ENCODE peak calls at places on chromosomes 1 and 21, in five cellular contexts. One of them, this sample, is unnamed.

GRCh38 chr1:5746611-5747427 is 245.4 kb downstream of the NPHP4 start:
- DNase-seq in IMR-90: no peak
- DNase-seq in astrocyte: no peak
- DNase-seq in H9: no peak
- DNase-seq in fibroblast of lung: no peak
- DNase-seq in this sample: no peak

GRCh38 chr1:30617161-30617560 is 106.2 kb downstream of the MATN1 start:
- DNase-seq in IMR-90: no peak
- DNase-seq in astrocyte: no peak
- DNase-seq in H9: no peak
- DNase-seq in fibroblast of lung: no peak
- DNase-seq in this sample: no peak

GRCh38 chr1:36204347-36204909 is 19.8 kb upstream of the THRAP3 start:
- DNase-seq in IMR-90: no peak
- DNase-seq in astrocyte: no peak
- DNase-seq in H9: no peak
- DNase-seq in fibroblast of lung: peak
- DNase-seq in this sample: no peak

GRCh38 chr21:37557261-37557950 is 190.8 kb downstream of the DYRK1A start:
- DNase-seq in IMR-90: no peak
- DNase-seq in astrocyte: no peak
- DNase-seq in H9: no peak
- DNase-seq in fibroblast of lung: no peak
- DNase-seq in this sample: no peak

GRCh38 chr1:228795578-228795977 is 60.3 kb downstream of the RHOU start:
- DNase-seq in IMR-90: no peak
- DNase-seq in astrocyte: no peak
- DNase-seq in H9: no peak
- DNase-seq in fibroblast of lung: no peak
- DNase-seq in this sample: no peak

GRCh38 chr1:36217667-36218066 is 6.6 kb upstream of the THRAP3 start:
- DNase-seq in IMR-90: peak
- DNase-seq in astrocyte: no peak
- DNase-seq in H9: no peak
- DNase-seq in fibroblast of lung: peak
- DNase-seq in this sample: no peak

GRCh38 chr1:89523597-89524368 is 846 bp upstream of the LRRC8B start:
- DNase-seq in IMR-90: peak
- DNase-seq in astrocyte: peak
- DNase-seq in H9: peak
- DNase-seq in fibroblast of lung: peak
- DNase-seq in this sample: peak

GRCh38 chr21:42581676-42582371 is 68.2 kb downstream of the SLC37A1 start:
- DNase-seq in IMR-90: no peak
- DNase-seq in astrocyte: no peak
- DNase-seq in H9: no peak
- DNase-seq in fibroblast of lung: no peak
- DNase-seq in this sample: no peak

GRCh38 chr21:42781150-42781980 is 98.0 kb downstream of the WDR4 start:
- DNase-seq in IMR-90: no peak
- DNase-seq in astrocyte: no peak
- DNase-seq in H9: peak
- DNase-seq in fibroblast of lung: no peak
- DNase-seq in this sample: no peak

GRCh38 chr1:169148472-169149252 is 42.2 kb downstream of the ATP1B1 start:
- DNase-seq in IMR-90: no peak
- DNase-seq in astrocyte: no peak
- DNase-seq in H9: no peak
- DNase-seq in fibroblast of lung: peak
- DNase-seq in this sample: no peak

DNA sequence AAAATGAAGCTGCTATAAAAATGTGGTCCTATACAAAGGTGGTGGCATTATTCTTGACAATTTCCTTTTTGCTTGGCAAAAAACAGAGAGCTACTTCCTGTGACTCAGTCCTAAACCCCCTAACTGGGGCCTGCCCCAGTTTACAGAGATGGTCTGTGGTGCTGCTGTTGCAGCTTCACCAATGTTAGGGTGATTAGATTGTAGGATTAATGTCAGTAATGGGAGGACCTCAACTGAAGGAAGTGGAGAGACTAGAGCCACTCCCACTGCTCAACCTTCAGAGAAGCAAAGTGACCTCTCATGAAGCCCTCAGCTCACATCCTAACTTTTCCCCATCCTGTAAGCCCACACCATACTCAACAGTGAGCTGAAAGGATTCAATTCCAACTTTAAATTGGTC is 3.6 kb downstream of the S100A6 start:
- DNase-seq in IMR-90: no peak
- DNase-seq in astrocyte: no peak
- DNase-seq in H9: no peak
- DNase-seq in fibroblast of lung: no peak
- DNase-seq in this sample: no peak
- H2AFZ ChIP-seq in IMR-90: peak
- H2AFZ ChIP-seq in astrocyte: no peak
- H2AFZ ChIP-seq in H9: no peak
- H2AFZ ChIP-seq in fibroblast of lung: no peak
- H2AFZ ChIP-seq in this sample: no peak

GRCh38 chr1:6923012-6923805 is 138.0 kb downstream of the CAMTA1 start:
- DNase-seq in IMR-90: no peak
- DNase-seq in astrocyte: no peak
- DNase-seq in H9: no peak
- DNase-seq in fibroblast of lung: no peak
- DNase-seq in this sample: no peak
- H2AFZ ChIP-seq in IMR-90: no peak
- H2AFZ ChIP-seq in astrocyte: no peak
- H2AFZ ChIP-seq in H9: no peak
- H2AFZ ChIP-seq in fibroblast of lung: no peak
- H2AFZ ChIP-seq in this sample: no peak

GRCh38 chr1:25971882-25972180 is 26.0 kb downstream of the PAFAH2 start:
- DNase-seq in IMR-90: no peak
- DNase-seq in astrocyte: no peak
- DNase-seq in H9: no peak
- DNase-seq in fibroblast of lung: no peak
- DNase-seq in this sample: no peak
- H2AFZ ChIP-seq in IMR-90: no peak
- H2AFZ ChIP-seq in astrocyte: no peak
- H2AFZ ChIP-seq in H9: no peak
- H2AFZ ChIP-seq in fibroblast of lung: no peak
- H2AFZ ChIP-seq in this sample: no peak

GRCh38 chr1:114113801-114114750 is 39.6 kb downstream of the SYT6 start:
- DNase-seq in IMR-90: peak
- DNase-seq in astrocyte: peak
- DNase-seq in H9: no peak
- DNase-seq in fibroblast of lung: no peak
- DNase-seq in this sample: no peak

GRCh38 chr1:114112775-114113174 is 40.9 kb downstream of the SYT6 start:
- DNase-seq in IMR-90: no peak
- DNase-seq in astrocyte: no peak
- DNase-seq in H9: no peak
- DNase-seq in fibroblast of lung: no peak
- DNase-seq in this sample: no peak

GRCh38 chr1:114111731-114112661 is 41.7 kb downstream of the SYT6 start:
- DNase-seq in IMR-90: no peak
- DNase-seq in astrocyte: no peak
- DNase-seq in H9: no peak
- DNase-seq in fibroblast of lung: no peak
- DNase-seq in this sample: no peak

GRCh38 chr1:114116086-114116485 is 37.6 kb downstream of the SYT6 start:
- DNase-seq in IMR-90: no peak
- DNase-seq in astrocyte: no peak
- DNase-seq in H9: no peak
- DNase-seq in fibroblast of lung: no peak
- DNase-seq in this sample: no peak

DNA sequence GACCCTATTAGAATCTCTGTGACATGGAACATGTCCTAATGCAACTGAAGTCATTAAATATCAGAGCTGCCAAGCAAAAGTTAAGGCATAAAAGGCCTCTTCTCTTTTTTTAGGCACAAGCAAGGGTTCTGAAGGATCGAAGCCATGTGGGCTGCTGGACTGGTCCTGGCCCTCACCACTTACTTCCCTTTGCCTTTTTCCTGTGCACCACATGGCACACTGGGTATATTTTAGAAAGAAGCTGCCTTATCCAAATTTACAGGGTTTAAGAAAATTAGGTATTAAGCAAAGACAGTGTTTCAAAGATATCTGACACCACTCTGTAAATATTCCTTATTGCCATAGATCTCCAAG is 38.9 kb downstream of the SYT6 start:
- DNase-seq in IMR-90: no peak
- DNase-seq in astrocyte: no peak
- DNase-seq in H9: no peak
- DNase-seq in fibroblast of lung: no peak
- DNase-seq in this sample: no peak
- H2AFZ ChIP-seq in IMR-90: no peak
- H2AFZ ChIP-seq in astrocyte: no peak
- H2AFZ ChIP-seq in H9: no peak
- H2AFZ ChIP-seq in fibroblast of lung: no peak
- H2AFZ ChIP-seq in this sample: no peak

GRCh38 chr1:100132566-100133477 is at the start of the genes SASS6 and TRMT13:
- DNase-seq in IMR-90: peak
- DNase-seq in astrocyte: peak
- DNase-seq in H9: peak
- DNase-seq in fibroblast of lung: peak
- DNase-seq in this sample: peak

GRCh38 chr1:100122177-100122576 is 10.6 kb downstream of the SASS6 start:
- DNase-seq in IMR-90: no peak
- DNase-seq in astrocyte: no peak
- DNase-seq in H9: no peak
- DNase-seq in fibroblast of lung: no peak
- DNase-seq in this sample: no peak

GRCh38 chr1:100131623-100132022 is 1.1 kb downstream of the SASS6 start:
- DNase-seq in IMR-90: no peak
- DNase-seq in astrocyte: no peak
- DNase-seq in H9: no peak
- DNase-seq in fibroblast of lung: no peak
- DNase-seq in this sample: no peak

GRCh38 chr1:100130552-100131077 is 2.1 kb downstream of the SASS6 start:
- DNase-seq in IMR-90: peak
- DNase-seq in astrocyte: no peak
- DNase-seq in H9: no peak
- DNase-seq in fibroblast of lung: peak
- DNase-seq in this sample: no peak

DNA sequence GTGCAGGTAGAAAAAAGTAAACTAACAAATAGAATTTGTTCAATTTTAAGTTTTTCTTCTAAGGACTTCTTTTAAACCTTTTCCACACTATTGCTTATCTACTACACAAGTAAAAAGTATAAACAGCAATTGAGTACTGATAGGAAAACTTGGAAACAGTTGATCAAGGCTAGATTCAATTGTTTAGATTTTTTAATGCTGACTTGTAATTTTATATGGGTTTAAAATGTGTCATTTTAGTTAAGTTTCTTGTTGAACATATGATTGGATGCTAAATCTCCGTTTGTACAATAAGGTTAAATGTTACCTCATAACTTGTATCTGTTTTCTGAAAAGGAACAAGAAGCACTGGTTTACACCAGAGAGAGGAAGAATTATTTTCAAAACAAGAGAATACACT is 5.5 kb downstream of the SASS6 start:
- DNase-seq in IMR-90: no peak
- DNase-seq in astrocyte: no peak
- DNase-seq in H9: no peak
- DNase-seq in fibroblast of lung: no peak
- DNase-seq in this sample: no peak
- H2AFZ ChIP-seq in IMR-90: no peak
- H2AFZ ChIP-seq in astrocyte: no peak
- H2AFZ ChIP-seq in H9: no peak
- H2AFZ ChIP-seq in fibroblast of lung: no peak
- H2AFZ ChIP-seq in this sample: no peak

DNA sequence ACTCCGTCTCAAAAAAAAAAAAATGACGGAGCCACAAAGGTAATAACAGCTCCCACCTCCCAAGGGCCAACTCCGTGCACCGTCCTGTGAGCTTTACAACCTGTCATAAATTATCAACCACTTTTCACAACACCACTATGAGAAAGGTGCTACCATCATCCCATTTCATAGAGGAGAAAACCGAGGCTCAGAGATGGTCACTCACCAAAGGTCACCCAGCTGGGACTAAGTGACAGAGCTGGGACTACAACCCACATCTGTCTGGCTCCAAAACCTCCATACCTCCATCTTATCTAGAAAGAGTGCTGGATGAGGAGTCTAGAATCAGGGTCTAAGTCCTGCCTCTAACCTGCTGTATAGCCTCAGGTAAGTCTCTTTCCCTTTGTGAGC is 43.6 kb upstream of the ECE1 start:
- DNase-seq in IMR-90: no peak
- DNase-seq in astrocyte: no peak
- DNase-seq in H9: no peak
- DNase-seq in fibroblast of lung: no peak
- DNase-seq in this sample: no peak
- H2AFZ ChIP-seq in IMR-90: peak
- H2AFZ ChIP-seq in astrocyte: no peak
- H2AFZ ChIP-seq in H9: no peak
- H2AFZ ChIP-seq in fibroblast of lung: no peak
- H2AFZ ChIP-seq in this sample: no peak

DNA sequence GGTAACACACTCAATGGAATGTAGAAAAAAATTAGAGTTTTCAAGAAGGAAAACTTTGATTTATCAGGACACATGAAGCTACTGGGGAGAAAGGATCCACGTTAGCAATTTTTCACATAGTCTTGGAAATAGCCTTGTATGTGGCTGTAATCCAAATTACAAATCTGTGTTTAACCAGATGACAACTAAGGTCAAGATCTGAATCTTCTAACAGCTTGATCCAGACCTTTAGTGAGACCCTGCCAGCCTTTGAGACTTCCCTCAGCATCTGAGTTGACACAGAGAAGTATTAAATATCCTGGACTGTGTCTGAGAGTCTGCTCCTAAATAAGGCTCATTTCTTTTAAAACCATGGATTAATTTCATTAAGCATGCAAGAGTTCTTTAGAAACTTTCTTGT is 135.9 kb upstream of the KCNK2 start:
- DNase-seq in IMR-90: no peak
- DNase-seq in astrocyte: no peak
- DNase-seq in H9: no peak
- DNase-seq in fibroblast of lung: no peak
- DNase-seq in this sample: no peak
- H2AFZ ChIP-seq in IMR-90: no peak
- H2AFZ ChIP-seq in astrocyte: no peak
- H2AFZ ChIP-seq in H9: no peak
- H2AFZ ChIP-seq in fibroblast of lung: peak
- H2AFZ ChIP-seq in this sample: no peak

GRCh38 chr1:156258859-156259258 is 11.0 kb upstream of the PAQR6 start:
- DNase-seq in IMR-90: no peak
- DNase-seq in astrocyte: no peak
- DNase-seq in H9: no peak
- DNase-seq in fibroblast of lung: no peak
- DNase-seq in this sample: no peak

GRCh38 chr1:156253634-156254033 is 5.8 kb upstream of the PAQR6 start:
- DNase-seq in IMR-90: no peak
- DNase-seq in astrocyte: no peak
- DNase-seq in H9: no peak
- DNase-seq in fibroblast of lung: no peak
- DNase-seq in this sample: no peak

GRCh38 chr1:156260896-156261295 is 13.0 kb upstream of the PAQR6 start:
- DNase-seq in IMR-90: no peak
- DNase-seq in astrocyte: no peak
- DNase-seq in H9: no peak
- DNase-seq in fibroblast of lung: no peak
- DNase-seq in this sample: no peak

GRCh38 chr1:156259805-156260204 is 11.9 kb upstream of the PAQR6 start:
- DNase-seq in IMR-90: no peak
- DNase-seq in astrocyte: no peak
- DNase-seq in H9: no peak
- DNase-seq in fibroblast of lung: no peak
- DNase-seq in this sample: no peak

GRCh38 chr1:156257711-156258110 is 9.9 kb upstream of the PAQR6 start:
- DNase-seq in IMR-90: no peak
- DNase-seq in astrocyte: no peak
- DNase-seq in H9: no peak
- DNase-seq in fibroblast of lung: no peak
- DNase-seq in this sample: no peak
- H2AFZ ChIP-seq in IMR-90: no peak
- H2AFZ ChIP-seq in astrocyte: no peak
- H2AFZ ChIP-seq in H9: no peak
- H2AFZ ChIP-seq in fibroblast of lung: no peak
- H2AFZ ChIP-seq in this sample: no peak

This sample was measured in neuronal stem cell.